ENCODE peak calls at places on chromosomes 6 and 20, in six cellular contexts. C, H, M, N, W and Z are unnamed samples.

GRCh38 chr6:6590530-6590929 is 2.0 kb downstream of the LY86 start:
- DNase-seq in C (peak; percentile 56), H (no peak), M (no peak), N (no peak), W (no peak), Z (no peak)

GRCh38 chr20:10308652-10309051 is 90.0 kb downstream of the SNAP25 start:
- DNase-seq in C (no peak), H (no peak), M (no peak), N (no peak), W (no peak), Z (no peak)

GRCh38 chr6:20706293-20707165 is 172.3 kb downstream of the CDKAL1 start:
- DNase-seq in C (no peak), H (no peak), M (no peak), N (no peak), W (peak; percentile 30), Z (no peak)

GRCh38 chr20:20463933-20464374 is 96.0 kb downstream of the INSM1 start:
- DNase-seq in C (peak; percentile 77), H (peak; percentile 92), M (no peak), N (no peak), W (no peak), Z (no peak)

GRCh38 chr6:150176152-150176551 is 33.3 kb downstream of the PPP1R14C start:
- DNase-seq in C (no peak), H (no peak), M (no peak), N (peak; percentile 60), W (no peak), Z (no peak)

GRCh38 chr20:19885981-19886665 is 128.1 kb downstream of the RIN2 start:
- DNase-seq in C (no peak), H (peak; percentile 56), M (peak; percentile 78), N (peak; percentile 58), W (no peak), Z (no peak)

GRCh38 chr20:4167261-4168004 is 152.1 kb upstream of the RNF24 start:
- DNase-seq in C (no peak), H (no peak), M (no peak), N (no peak), W (no peak), Z (no peak)

GRCh38 chr20:57335392-57335791 is 5.8 kb downstream of the SPO11 start:
- DNase-seq in C (peak; percentile 71), H (no peak), M (no peak), N (no peak), W (no peak), Z (no peak)

GRCh38 chr6:132392792-132393191 is 8.5 kb downstream of the MOXD1 start:
- DNase-seq in C (peak; percentile 67), H (peak; percentile 51), M (no peak), N (no peak), W (no peak), Z (no peak)

GRCh38 chr6:17476506-17476905 is 83.1 kb downstream of the CAP2 start:
- DNase-seq in C (no peak), H (no peak), M (no peak), N (no peak), W (no peak), Z (no peak)

GRCh38 chr20:35739294-35740163 is 2.5 kb downstream of the RBM39 start:
- DNase-seq in C (peak; percentile 52), H (peak; percentile 50), M (no peak), N (no peak), W (no peak), Z (no peak)

GRCh38 chr6:44512868-44513641 is 125.5 kb downstream of the CDC5L start:
- DNase-seq in C (peak; percentile 75), H (no peak), M (no peak), N (no peak), W (no peak), Z (no peak)

GRCh38 chr6:7725412-7725811 is 487 bp upstream of the BMP6 start:
- DNase-seq in C (peak; percentile 29), H (no peak), M (no peak), N (no peak), W (no peak), Z (no peak)

GRCh38 chr20:10609726-10610125 is 64.1 kb downstream of the JAG1 start:
- DNase-seq in C (no peak), H (no peak), M (no peak), N (no peak), W (no peak), Z (no peak)

GRCh38 chr6:117733341-117733740 is 58.1 kb downstream of the NUS1 start:
- DNase-seq in C (no peak), H (no peak), M (no peak), N (no peak), W (no peak), Z (no peak)

GRCh38 chr20:33291830-33292355 is 8.9 kb downstream of the BPIFB1 start:
- DNase-seq in C (peak; percentile 93), H (peak; percentile 78), M (no peak), N (no peak), W (no peak), Z (peak; percentile 70)

GRCh38 chr6:143536461-143536865 is 24.9 kb upstream of the FUCA2 start:
- DNase-seq in C (no peak), H (peak; percentile 41), M (peak; percentile 74), N (peak; percentile 55), W (no peak), Z (peak; percentile 12)

GRCh38 chr6:41939091-41939847 is 2.3 kb downstream of the CCND3 start:
- DNase-seq in C (peak; percentile 45), H (peak; percentile 93), M (peak; percentile 62), N (peak; percentile 49), W (no peak), Z (peak; percentile 85)

GRCh38 chr6:26250806-26251075 is 114.3 kb upstream of the BTN3A2 start:
- DNase-seq in C (no peak), H (no peak), M (no peak), N (no peak), W (no peak), Z (no peak)

GRCh38 chr6:16238658-16239089 is 287 bp downstream of the GMPR start:
- DNase-seq in C (no peak), H (peak; percentile 59), M (no peak), N (no peak), W (no peak), Z (no peak)

DNA sequence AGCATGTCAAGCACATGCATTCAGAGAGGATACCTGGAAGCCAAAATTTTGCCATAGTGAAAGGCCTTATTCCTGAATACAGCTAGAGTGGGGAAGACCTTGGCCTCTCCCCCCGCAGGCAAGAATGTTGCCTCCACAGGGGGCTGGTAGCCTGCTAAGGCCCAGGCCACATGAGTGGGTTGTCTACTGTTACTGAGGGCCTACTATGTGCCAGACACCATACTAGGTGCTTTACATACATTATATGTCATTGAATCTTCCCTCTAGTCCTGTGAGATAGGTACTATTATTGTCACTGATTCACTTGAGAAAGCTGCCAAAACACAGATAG is 642 bp upstream of the PI16 start:
- DNase-seq in C (no peak), H (no peak), M (no peak), N (no peak), W (no peak), Z (no peak)
- H3K27ac ChIP-seq in C (no peak overlapping the region), H (no peak overlapping the region), M (no peak overlapping the region), N (no peak overlapping the region), W (no peak overlapping the region), Z (no peak overlapping the region)

GRCh38 chr6:11854418-11855165 is 76.0 kb upstream of the ADTRP start:
- DNase-seq in C (no peak), H (no peak), M (no peak), N (no peak), W (peak; percentile 26), Z (no peak)
- H3K27ac ChIP-seq in C (no peak overlapping the region), H (no peak overlapping the region), M (no peak overlapping the region), N (no peak overlapping the region), W (no peak overlapping the region), Z (no peak overlapping the region)

DNA sequence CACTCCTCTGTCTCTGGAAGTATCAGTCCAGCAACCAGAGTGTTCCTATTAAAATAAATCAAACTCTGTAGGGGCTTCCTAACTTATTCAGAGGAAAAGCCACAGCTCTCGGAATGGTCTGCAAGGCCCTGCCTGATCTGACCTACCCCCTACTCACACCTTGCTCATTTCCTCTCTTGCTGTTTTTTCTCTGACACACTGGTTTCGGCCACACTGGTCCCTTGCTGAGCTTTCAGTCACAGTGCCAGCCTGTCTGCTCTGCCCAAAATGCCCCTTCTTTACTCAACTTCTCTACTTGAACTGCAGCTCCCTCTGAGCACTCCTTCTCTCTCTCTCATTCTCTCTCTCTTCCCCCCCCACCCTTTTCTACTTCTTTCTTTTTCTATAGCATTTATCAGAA is 430.2 kb downstream of the UTRN start:
- DNase-seq in C (no peak), H (peak; percentile 19), M (no peak), N (no peak), W (no peak), Z (no peak)
- H3K27ac ChIP-seq in C (no peak overlapping the region), H (no peak overlapping the region), M (no peak overlapping the region), N (no peak overlapping the region), W (no peak overlapping the region), Z (no peak overlapping the region)

GRCh38 chr6:170019259-170020040 is 268.0 kb downstream of the ERMARD start:
- DNase-seq in C (no peak), H (no peak), M (no peak), N (no peak), W (no peak), Z (no peak)
- H3K27ac ChIP-seq in C (no peak overlapping the region), H (no peak overlapping the region), M (no peak overlapping the region), N (peak overlapping the region; percentile 42), W (no peak overlapping the region), Z (no peak overlapping the region)

GRCh38 chr6:83167726-83168278 is 25.3 kb downstream of the PGM3 start:
- DNase-seq in C (no peak), H (no peak), M (no peak), N (no peak), W (no peak), Z (no peak)

GRCh38 chr6:83168556-83168955 is 24.5 kb downstream of the PGM3 start:
- DNase-seq in C (no peak), H (no peak), M (no peak), N (no peak), W (no peak), Z (no peak)

GRCh38 chr6:83169096-83169495 is 24.0 kb downstream of the PGM3 start:
- DNase-seq in C (no peak), H (no peak), M (no peak), N (no peak), W (no peak), Z (no peak)

DNA sequence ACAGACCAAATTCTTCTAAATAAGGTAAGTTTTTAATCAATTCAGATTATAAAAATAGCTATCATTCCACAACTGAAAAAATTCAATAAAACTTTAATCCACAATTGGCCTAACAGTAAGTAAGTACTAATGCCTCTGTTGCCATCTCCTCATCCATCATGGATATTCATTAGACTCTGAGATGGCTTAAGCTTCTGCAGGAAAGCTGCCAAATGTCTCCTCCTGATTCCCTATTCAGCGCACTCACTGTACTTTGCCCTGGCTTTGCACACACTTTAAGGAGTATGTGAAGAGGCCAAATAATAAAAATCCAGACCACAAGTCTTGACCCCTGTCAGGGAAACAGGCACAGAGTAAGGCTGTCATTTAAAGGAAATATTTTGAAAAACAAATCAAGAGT is 23.6 kb downstream of the PGM3 start:
- DNase-seq in C (no peak), H (no peak), M (no peak), N (no peak), W (no peak), Z (no peak)
- H3K27ac ChIP-seq in C (no peak overlapping the region), H (no peak overlapping the region), M (no peak overlapping the region), N (no peak overlapping the region), W (no peak overlapping the region), Z (no peak overlapping the region)

GRCh38 chr20:50014570-50015562 is 32.1 kb downstream of the SNAI1 start:
- DNase-seq in C (no peak), H (peak; percentile 82), M (no peak), N (no peak), W (no peak), Z (no peak)
- H3K27ac ChIP-seq in C (no peak overlapping the region), H (no peak overlapping the region), M (no peak overlapping the region), N (no peak overlapping the region), W (no peak overlapping the region), Z (no peak overlapping the region)